ENCODE peak calls at places on chromosomes 11 and 22, in six cellular contexts. M, B, K, Y, O and C are unnamed samples.

GRCh38 chr22:50180727-50181521 is 4.8 kb upstream of the TRABD start:
- DNase-seq in B (no peak), M (no peak), O (no peak), Y (no peak), K (no peak), C (no peak)

GRCh38 chr11:863389-864117 is 20.9 kb downstream of the TSPAN4 start:
- DNase-seq in M (no peak), B (no peak), O (no peak), Y (no peak), K (no peak), C (no peak)

GRCh38 chr11:73236879-73237278 is 18.8 kb downstream of the P2RY2 start:
- DNase-seq in B (peak), O (peak), M (peak), Y (peak), K (peak), C (peak)

GRCh38 chr11:29395555-29396072 is 621.2 kb downstream of the KCNA4 start:
- DNase-seq in K (no peak), B (peak), M (no peak), Y (no peak), O (no peak), C (peak)

GRCh38 chr11:2589538-2589934 is 110.3 kb downstream of the KCNQ1OT1 start:
- DNase-seq in B (no peak), O (no peak), Y (no peak), M (peak), K (no peak), C (no peak)

GRCh38 chr11:6618117-6619020 is 853 bp downstream of the TPP1 start:
- DNase-seq in O (peak), B (no peak), Y (no peak), K (peak), M (no peak), C (no peak)

GRCh38 chr11:80831374-80831773 is 1390.5 kb upstream of the TENM4 start:
- DNase-seq in O (peak), M (no peak), Y (no peak), K (no peak), B (no peak), C (no peak)

GRCh38 chr22:21446128-21446826 is 20.9 kb upstream of the TMEM191C start:
- DNase-seq in M (no peak), K (no peak), O (no peak), B (no peak), Y (peak), C (no peak)

GRCh38 chr11:64629796-64630562 is 39.0 kb downstream of the SLC22A12 start:
- DNase-seq in B (peak), K (no peak), Y (peak), O (no peak), M (peak), C (no peak)
- TF ChIP-seq CTCF in B (peak), K (peak), Y (peak), O (no peak), M (no peak), C (no peak)

GRCh38 chr11:134701564-134702165 is 289.6 kb upstream of the B3GAT1 start:
- DNase-seq in Y (no peak), M (no peak), B (no peak), K (no peak), O (no peak), C (no peak)

GRCh38 chr11:134700101-134700640 is 288.1 kb upstream of the B3GAT1 start:
- DNase-seq in B (no peak), K (no peak), M (no peak), O (no peak), Y (no peak), C (no peak)

GRCh38 chr11:134702827-134703226 is 290.8 kb upstream of the B3GAT1 start:
- DNase-seq in Y (no peak), K (no peak), B (no peak), M (no peak), O (no peak), C (no peak)
- TF ChIP-seq EZH2phosphoT487 in Y (no peak), K (no peak), B (no peak), M (no peak), O (no peak), C (no peak)

DNA sequence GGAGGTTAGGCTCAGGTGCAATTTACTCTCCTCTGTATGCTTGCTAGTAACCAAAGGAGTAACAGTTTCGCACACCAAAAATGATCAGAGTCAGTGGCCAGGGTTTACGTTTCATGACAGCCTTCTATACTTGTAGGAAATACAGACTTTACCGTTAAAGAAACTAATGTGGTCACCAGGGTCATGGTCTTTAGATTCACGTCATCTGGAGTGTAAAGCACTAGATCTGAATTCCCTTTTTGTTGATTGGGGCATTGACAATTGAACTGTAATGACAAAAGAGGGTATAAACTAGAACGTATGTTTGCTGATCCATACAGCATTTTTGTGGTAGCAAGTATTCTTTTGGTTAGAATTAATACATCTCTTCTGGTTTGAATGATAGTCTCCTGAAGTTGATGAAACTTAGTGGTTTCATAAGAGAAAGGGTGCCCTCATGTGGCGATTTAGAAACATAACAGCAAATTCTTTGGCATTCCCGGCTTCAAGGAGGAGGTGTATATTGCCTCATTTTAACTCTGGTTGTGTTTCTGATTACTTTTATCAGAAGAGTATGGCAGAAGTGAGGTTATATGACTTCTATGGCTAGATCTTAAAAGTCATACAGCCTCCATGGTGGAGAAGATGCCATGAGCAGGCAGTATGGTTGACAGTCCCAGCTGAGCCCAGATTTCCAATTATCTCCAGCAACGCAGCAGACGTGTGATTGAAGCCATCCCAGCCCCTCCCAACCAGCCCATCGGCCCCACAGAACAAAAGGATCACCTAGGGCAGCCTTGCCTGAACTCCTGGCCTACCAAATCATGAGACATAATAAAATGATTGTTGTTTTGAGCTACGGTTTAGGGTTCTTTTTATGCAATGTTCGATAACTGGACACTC is 35.1 kb downstream of the MMP7 start:
- DNase-seq in Y (peak), M (peak), O (peak), K (peak), B (peak), C (peak)
- TF ChIP-seq CTCF in Y (peak), M (peak), O (peak), K (peak), B (peak), C (peak)

GRCh38 chr11:86292912-86293606 is 9.0 kb upstream of the HIKESHI start:
- DNase-seq in B (no peak), K (no peak), M (no peak), Y (no peak), O (no peak), C (no peak)

GRCh38 chr11:86288776-86289507 is 13.1 kb upstream of the HIKESHI start:
- DNase-seq in O (no peak), K (no peak), Y (no peak), B (no peak), M (no peak), C (no peak)

GRCh38 chr11:86294026-86294425 is 8.0 kb upstream of the HIKESHI start:
- DNase-seq in K (no peak), B (no peak), Y (no peak), O (no peak), M (no peak), C (no peak)

GRCh38 chr11:86287468-86287796 is 14.6 kb upstream of the HIKESHI start:
- DNase-seq in K (no peak), M (no peak), O (no peak), B (no peak), Y (no peak), C (no peak)

GRCh38 chr11:86291466-86292262 is 10.4 kb upstream of the HIKESHI start:
- DNase-seq in K (peak), B (peak), O (peak), M (peak), Y (peak), C (peak)
- TF ChIP-seq EZH2phosphoT487 in K (no peak), B (no peak), O (no peak), M (no peak), Y (no peak), C (no peak)

GRCh38 chr11:12599408-12600143 is 74.6 kb upstream of the TEAD1 start:
- DNase-seq in M (no peak), K (peak), O (peak), B (peak), Y (peak), C (peak)
- TF ChIP-seq CTCF in M (peak), K (peak), O (peak), B (peak), Y (peak), C (peak)

GRCh38 chr11:19075636-19076035 is 15.1 kb upstream of the MRGPRX2 start:
- DNase-seq in B (no peak), K (no peak), M (no peak), O (no peak), Y (no peak), C (no peak)

GRCh38 chr11:19076744-19077589 is 16.4 kb upstream of the MRGPRX2 start:
- DNase-seq in M (peak), B (peak), O (peak), Y (peak), K (peak), C (peak)

GRCh38 chr11:19071255-19071654 is 10.7 kb upstream of the MRGPRX2 start:
- DNase-seq in O (peak), Y (peak), B (peak), K (peak), M (peak), C (peak)

GRCh38 chr11:19072464-19072863 is 11.9 kb upstream of the MRGPRX2 start:
- DNase-seq in O (peak), Y (no peak), B (no peak), M (no peak), K (no peak), C (no peak)

GRCh38 chr11:19073454-19074415 is 13.2 kb upstream of the MRGPRX2 start:
- DNase-seq in B (peak), Y (no peak), M (no peak), O (no peak), K (no peak), C (no peak)
- TF ChIP-seq EZH2phosphoT487 in B (no peak), Y (no peak), M (no peak), O (no peak), K (no peak), C (no peak)

GRCh38 chr11:26286472-26287066 is 45.4 kb upstream of the ANO3 start:
- DNase-seq in K (peak), B (peak), Y (peak), O (peak), M (peak), C (no peak)
- TF ChIP-seq CTCF in K (peak), B (peak), Y (peak), O (peak), M (peak), C (peak)

DNA sequence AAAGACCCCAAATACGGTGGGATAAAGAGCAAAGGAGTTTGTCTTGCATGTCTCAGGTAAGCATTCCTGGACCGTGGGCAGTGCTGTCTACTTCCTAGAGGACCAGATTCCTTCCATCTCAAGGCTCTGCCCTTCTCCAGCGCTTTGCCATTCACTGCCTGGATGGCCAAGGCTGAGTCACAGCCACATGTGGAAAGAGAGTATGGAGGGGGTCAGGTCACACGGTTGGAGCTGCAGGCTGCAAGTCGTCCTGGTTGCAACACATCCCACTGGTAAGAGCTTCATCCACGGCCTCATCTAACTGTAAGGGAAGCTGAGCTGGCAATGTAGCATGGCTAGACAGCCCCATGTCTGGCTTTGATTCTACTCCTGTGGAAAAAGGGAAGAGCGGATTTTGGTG is 300.7 kb downstream of the DDX10 start:
- DNase-seq in K (no peak), Y (no peak), M (no peak), O (no peak), B (no peak), C (no peak)
- TF ChIP-seq EZH2phosphoT487 in K (no peak), Y (no peak), M (no peak), O (no peak), B (no peak), C (no peak)

GRCh38 chr11:76759092-76759491 is 24.1 kb upstream of the TSKU start:
- DNase-seq in B (no peak), O (no peak), Y (peak), K (no peak), M (no peak), C (no peak)

GRCh38 chr11:76759517-76759916 is 23.6 kb upstream of the TSKU start:
- DNase-seq in B (no peak), M (no peak), O (no peak), K (no peak), Y (no peak), C (no peak)

GRCh38 chr11:76753950-76754349 is 29.2 kb upstream of the TSKU start:
- DNase-seq in Y (no peak), M (no peak), B (no peak), K (no peak), O (no peak), C (no peak)

GRCh38 chr11:76752321-76753175 is 30.6 kb upstream of the TSKU start:
- DNase-seq in B (no peak), M (peak), O (no peak), K (no peak), Y (no peak), C (no peak)

DNA sequence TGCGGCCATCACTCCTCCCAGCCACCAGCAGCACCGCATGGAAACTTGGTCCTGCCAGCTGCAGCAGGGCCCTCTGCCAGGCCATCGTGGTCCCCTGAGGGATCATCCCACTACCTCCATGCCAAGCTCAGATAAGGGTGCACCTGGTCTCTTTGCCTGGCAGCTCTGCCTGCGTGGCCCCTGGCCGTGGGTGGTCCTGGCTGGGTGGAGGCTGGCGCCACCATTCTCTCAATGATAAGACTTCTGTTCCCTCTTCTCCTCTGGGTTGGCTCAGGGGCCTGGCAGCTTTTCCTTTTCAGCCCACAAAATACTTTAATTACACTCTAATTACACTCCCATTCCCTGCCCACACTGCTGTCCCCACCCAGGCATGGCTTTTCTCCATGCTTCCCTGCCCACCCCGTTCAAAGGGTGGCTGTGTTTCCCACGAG is 26.8 kb upstream of the TSKU start:
- DNase-seq in K (no peak), B (no peak), M (peak), O (no peak), Y (no peak), C (no peak)
- TF ChIP-seq CTCF in K (no peak), B (no peak), M (no peak), O (no peak), Y (no peak), C (no peak)

GRCh38 chr11:17793642-17794170 is 59.1 kb downstream of the KCNC1 start:
- DNase-seq in K (no peak), Y (no peak), M (no peak), O (no peak), B (no peak), C (no peak)

GRCh38 chr11:17796154-17796553 is 61.6 kb downstream of the KCNC1 start:
- DNase-seq in O (no peak), K (no peak), M (no peak), B (no peak), Y (no peak), C (no peak)

GRCh38 chr11:17798253-17798652 is 63.7 kb downstream of the KCNC1 start:
- DNase-seq in O (no peak), B (no peak), K (no peak), Y (no peak), M (no peak), C (no peak)

GRCh38 chr11:17792161-17792560 is 57.6 kb downstream of the KCNC1 start:
- DNase-seq in B (no peak), Y (no peak), K (no peak), M (no peak), O (no peak), C (no peak)

DNA sequence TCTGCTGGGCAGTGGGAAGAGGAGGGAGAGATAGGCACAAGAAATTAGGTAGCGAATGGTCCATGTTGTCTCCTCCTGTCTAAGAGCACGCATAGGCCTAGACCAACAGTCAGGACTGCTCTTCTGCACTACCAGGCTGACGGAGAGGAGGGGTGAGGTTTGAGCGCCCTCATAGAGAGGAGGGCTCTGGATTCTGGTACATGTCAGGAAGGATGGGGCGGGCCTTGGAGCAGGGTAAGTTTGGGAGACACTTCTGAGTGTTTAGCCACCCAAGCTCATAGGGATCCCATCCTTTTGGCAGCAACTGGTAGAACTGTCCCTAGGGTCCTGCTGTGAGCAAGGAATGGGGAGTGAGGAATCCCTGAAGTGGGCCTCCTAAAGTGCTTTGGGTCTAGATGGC is 60.4 kb downstream of the KCNC1 start:
- DNase-seq in Y (no peak), M (no peak), B (no peak), O (no peak), K (no peak), C (no peak)
- TF ChIP-seq EZH2phosphoT487 in Y (no peak), M (no peak), B (no peak), O (no peak), K (no peak), C (no peak)